ENCODE peak calls at places on chromosomes 16 and 17, in eight cellular contexts. E is iPS DF 6.9; P is heart left ventricle; K is esophagus squamous epithelium; Y is effector memory CD4-positive, alpha-beta T cell; B is hepatocyte; A is astrocyte; N is breast epithelium. W is an unnamed sample.

GRCh38 chr16:69201787-69202186 is 14.8 kb downstream of the SNTB2 start:
- DNase-seq in E (no peak), P (no peak), K (no peak), Y (no peak), B (peak; percentile 30), A (no peak), N (no peak), W (no peak)

GRCh38 chr16:82195917-82196494 is 26.0 kb upstream of the MPHOSPH6 start:
- DNase-seq in E (no peak), P (no peak), K (no peak), Y (no peak), B (no peak), A (no peak), N (no peak), W (no peak)

GRCh38 chr16:70750893-70751467 is 50.0 kb downstream of the VAC14 start:
- DNase-seq in E (no peak), P (peak; percentile 85), K (no peak), Y (no peak), B (no peak), A (peak; percentile 97), N (no peak), W (no peak)

GRCh38 chr17:34715504-34715903 is 136.1 kb downstream of the TMEM132E start:
- DNase-seq in E (no peak), P (no peak), K (no peak), Y (no peak), B (no peak), A (no peak), N (no peak), W (no peak)

GRCh38 chr17:72699566-72699965 is 392.9 kb downstream of the SLC39A11 start:
- DNase-seq in E (no peak), P (no peak), K (no peak), Y (no peak), B (no peak), A (peak; percentile 64), N (no peak), W (peak; percentile 58)

GRCh38 chr17:67624886-67625656 is 92.7 kb upstream of the NOL11 start:
- DNase-seq in E (no peak), P (no peak), K (no peak), Y (no peak), B (no peak), A (no peak), N (no peak), W (no peak)

GRCh38 chr16:89322381-89323119 is 105.0 kb downstream of the ZNF778 start:
- DNase-seq in E (peak; percentile 37), P (no peak), K (no peak), Y (no peak), B (peak; percentile 52), A (peak; percentile 65), N (no peak), W (no peak)

GRCh38 chr17:57542518-57542917 is 202.6 kb downstream of the CCDC182 start:
- DNase-seq in E (no peak), P (no peak), K (no peak), Y (no peak), B (no peak), A (no peak), N (no peak), W (no peak)

GRCh38 chr16:57530531-57531252 is 5.7 kb downstream of the CCDC102A start:
- DNase-seq in E (no peak), P (peak; percentile 37), K (no peak), Y (no peak), B (no peak), A (no peak), N (peak; percentile 33), W (no peak)

GRCh38 chr16:58116046-58116445 is 13.1 kb downstream of the CFAP20 start:
- DNase-seq in E (no peak), P (no peak), K (no peak), Y (no peak), B (no peak), A (no peak), N (no peak), W (no peak)

GRCh38 chr17:1736348-1737281 is 6.1 kb upstream of the SERPINF2 start:
- DNase-seq in E (no peak), P (peak; percentile 85), K (no peak), Y (peak; percentile 31), B (peak; percentile 88), A (no peak), N (no peak), W (no peak)

GRCh38 chr17:79937981-79938695 is 97.5 kb downstream of the TBC1D16 start:
- DNase-seq in E (no peak), P (peak; percentile 65), K (no peak), Y (no peak), B (no peak), A (no peak), N (no peak), W (no peak)

GRCh38 chr16:79838860-79839259 is 238.3 kb upstream of the MAF start:
- DNase-seq in E (no peak), P (no peak), K (no peak), Y (no peak), B (peak; percentile 49), A (no peak), N (no peak), W (peak; percentile 3)

GRCh38 chr16:17529982-17530760 is 59.4 kb upstream of the XYLT1 start:
- DNase-seq in E (no peak), P (no peak), K (no peak), Y (no peak), B (no peak), A (no peak), N (no peak), W (no peak)

GRCh38 chr17:15038656-15039055 is 226.5 kb downstream of the PMP22 start:
- DNase-seq in E (no peak), P (no peak), K (no peak), Y (no peak), B (no peak), A (no peak), N (no peak), W (no peak)

GRCh38 chr16:15439102-15439501 is 4.7 kb downstream of the BMERB1 start:
- DNase-seq in E (no peak), P (no peak), K (no peak), Y (no peak), B (no peak), A (no peak), N (no peak), W (no peak)
- H3K27ac ChIP-seq in E (no peak overlapping the region), P (no peak overlapping the region), K (no peak overlapping the region), Y (no peak overlapping the region), B (no peak overlapping the region), A (peak overlapping the region; percentile 90), N (no peak overlapping the region), W (no peak overlapping the region)

GRCh38 chr17:69192754-69193153 is 35.9 kb downstream of the ABCA10 start:
- DNase-seq in E (no peak), P (no peak), K (no peak), Y (no peak), B (no peak), A (no peak), N (no peak), W (no peak)

DNA sequence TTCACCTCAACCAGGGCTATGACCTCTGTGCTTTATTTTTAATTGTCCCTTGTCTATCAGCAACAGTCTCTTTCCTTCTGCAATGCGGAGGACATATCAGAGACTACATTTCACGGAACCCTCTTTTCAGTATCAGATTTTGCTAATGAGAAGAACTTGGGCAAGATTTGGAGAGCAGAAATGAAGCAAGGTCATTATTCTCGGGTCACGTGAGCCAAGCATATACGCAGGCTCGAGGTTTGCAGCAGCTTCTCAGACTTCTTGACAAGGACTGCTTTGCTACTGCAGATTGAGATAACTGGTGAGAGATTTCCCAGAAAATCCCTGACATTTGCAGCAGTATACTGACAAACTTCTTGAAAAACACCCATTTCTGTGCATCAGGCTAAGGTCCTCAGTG is 30.4 kb downstream of the ABCA10 start:
- DNase-seq in E (no peak), P (no peak), K (no peak), Y (no peak), B (no peak), A (no peak), N (no peak), W (no peak)
- H3K27ac ChIP-seq in E (no peak overlapping the region), P (no peak overlapping the region), K (no peak overlapping the region), Y (no peak overlapping the region), B (no peak overlapping the region), A (no peak overlapping the region), N (no peak overlapping the region), W (no peak overlapping the region)

GRCh38 chr16:30903002-30903401 is 6.6 kb downstream of the CTF1 start:
- DNase-seq in E (no peak), P (no peak), K (no peak), Y (no peak), B (peak; percentile 10), A (no peak), N (no peak), W (no peak)
- H3K27ac ChIP-seq in E (no peak overlapping the region), P (peak overlapping the region; percentile 95), K (peak overlapping the region; percentile 84), Y (peak overlapping the region; percentile 69), B (peak overlapping the region; percentile 95), A (no peak overlapping the region), N (peak overlapping the region; percentile 79), W (peak overlapping the region; percentile 92)

DNA sequence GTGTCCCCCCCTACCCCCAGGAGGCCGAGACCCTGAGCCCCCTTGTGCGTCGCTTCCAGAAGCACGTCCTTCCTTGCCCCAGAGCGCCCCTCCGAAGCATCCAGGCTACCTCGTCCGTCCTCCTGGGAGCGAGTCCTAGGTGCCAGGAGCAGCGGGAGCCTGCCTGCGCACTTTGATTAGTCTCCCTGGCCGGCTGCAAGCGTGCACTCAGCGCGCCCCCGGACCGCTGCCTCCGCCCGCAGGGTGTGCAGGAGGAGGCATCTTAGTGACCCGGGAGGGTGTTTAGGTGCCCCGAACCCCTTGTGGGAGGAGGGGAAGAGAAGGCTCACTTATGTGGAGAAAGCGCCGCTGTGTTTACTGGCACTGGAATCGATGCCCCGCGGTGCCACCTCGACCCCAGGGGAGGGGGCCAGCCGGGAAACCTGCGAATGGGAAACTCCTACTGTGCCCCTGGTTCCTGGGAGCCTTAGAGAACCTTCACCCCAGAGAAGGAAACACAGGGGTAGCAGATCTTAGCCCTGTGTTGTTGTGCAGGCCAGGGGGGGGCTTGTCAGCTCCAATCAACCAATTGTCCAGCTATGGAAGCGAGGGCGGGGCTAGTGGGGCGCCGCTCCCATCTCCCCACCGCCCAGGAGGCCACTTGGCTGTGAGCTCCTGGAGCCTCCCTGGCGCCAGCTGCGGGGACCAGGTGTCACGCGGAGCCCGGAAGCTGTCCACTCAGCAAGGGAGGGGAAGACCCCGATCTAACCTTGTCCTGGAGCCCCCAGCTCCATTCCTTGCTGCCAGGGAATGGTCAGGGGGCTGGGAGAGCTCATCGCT is 922.8 kb upstream of the EEF2KMT start:
- DNase-seq in E (no peak), P (no peak), K (no peak), Y (no peak), B (no peak), A (no peak), N (no peak), W (no peak)
- H3K27ac ChIP-seq in E (no peak overlapping the region), P (no peak overlapping the region), K (no peak overlapping the region), Y (no peak overlapping the region), B (no peak overlapping the region), A (no peak overlapping the region), N (no peak overlapping the region), W (no peak overlapping the region)

DNA sequence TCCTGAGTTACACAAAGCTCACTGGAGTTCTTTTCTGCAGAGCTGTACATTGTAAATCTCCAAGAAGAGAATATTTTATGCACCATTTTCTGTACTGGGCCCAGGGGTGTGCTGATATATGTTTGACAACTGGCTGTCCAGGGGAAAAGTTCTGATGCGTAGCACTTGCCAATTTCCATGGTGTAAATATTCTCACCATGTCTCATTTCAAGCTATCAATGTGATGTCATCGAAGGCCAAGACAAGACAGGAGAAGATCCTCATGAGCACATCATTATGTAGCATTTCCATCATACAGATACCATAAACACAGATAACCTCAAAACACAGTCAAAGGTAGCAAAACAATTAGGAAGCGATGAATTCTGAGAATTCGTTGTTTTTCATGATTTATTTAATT is 18.9 kb downstream of the CDH5 start:
- DNase-seq in E (no peak), P (no peak), K (no peak), Y (no peak), B (no peak), A (no peak), N (no peak), W (no peak)
- H3K27ac ChIP-seq in E (no peak overlapping the region), P (no peak overlapping the region), K (no peak overlapping the region), Y (no peak overlapping the region), B (no peak overlapping the region), A (no peak overlapping the region), N (no peak overlapping the region), W (no peak overlapping the region)

W was measured in substantia nigra.